ENCODE peak calls at places on chromosome 3, in nine cellular contexts. U, D, B, N, E, T, K, P and S are unnamed samples. For H3K27me3, the result is how much of the 10 kb centered on the place peaks cover.

GRCh38 chr3:169020371-169020770 is 643.1 kb downstream of the MECOM start:
- DNase-seq in K (no peak), B (no peak), P (no peak), U (no peak), T (no peak), E (no peak), D (no peak), N (no peak), S (no peak)

GRCh38 chr3:1103525-1103924 is 10.7 kb downstream of the CNTN6 start:
- DNase-seq in E (no peak), D (no peak), N (no peak), U (no peak), T (no peak), B (no peak), K (no peak), P (no peak), S (no peak)

GRCh38 chr3:12273045-12273695 is 15.7 kb upstream of the PPARG start:
- DNase-seq in E (no peak), D (no peak), T (no peak), K (no peak), P (no peak), B (no peak), U (no peak), N (no peak), S (no peak)

GRCh38 chr3:185150561-185150960 is 2.3 kb downstream of the C3orf70 start:
- DNase-seq in U (no peak), K (no peak), T (no peak), E (no peak), B (no peak), D (no peak), N (no peak), P (no peak), S (no peak)

GRCh38 chr3:69787436-69788168 is 48.3 kb downstream of the MITF start:
- DNase-seq in K (no peak), P (no peak), E (no peak), B (no peak), T (no peak), N (no peak), D (no peak), U (peak), S (no peak)

GRCh38 chr3:73520931-73521461 is 103.7 kb downstream of the PDZRN3 start:
- DNase-seq in E (peak), K (peak), D (no peak), P (no peak), U (peak), T (no peak), B (peak), N (no peak), S (no peak)

GRCh38 chr3:159239054-159239453 is 437.2 kb downstream of the MFSD1 start:
- DNase-seq in B (no peak), N (no peak), P (no peak), D (no peak), T (no peak), K (no peak), U (no peak), E (no peak), S (no peak)

GRCh38 chr3:134419214-134419965 is 45.1 kb upstream of the AMOTL2 start:
- DNase-seq in N (no peak), D (no peak), P (no peak), B (no peak), E (no peak), U (no peak), T (no peak), K (no peak), S (no peak)

GRCh38 chr3:9214599-9214998 is 34.8 kb downstream of the SRGAP3 start:
- DNase-seq in U (peak), B (no peak), N (no peak), T (no peak), P (no peak), E (no peak), K (no peak), D (no peak), S (no peak)

GRCh38 chr3:38124324-38125122 is 12.4 kb downstream of the ACAA1 start:
- DNase-seq in P (no peak), U (no peak), E (no peak), K (no peak), T (no peak), N (no peak), B (no peak), D (no peak), S (no peak)

GRCh38 chr3:100386437-100387064 is 14.3 kb downstream of the TOMM70 start:
- DNase-seq in P (no peak), K (no peak), E (no peak), U (peak), N (no peak), T (no peak), D (no peak), B (no peak), S (peak)

GRCh38 chr3:28328188-28329151 is 20.1 kb upstream of the ZCWPW2 start:
- DNase-seq in P (peak), K (no peak), E (no peak), U (peak), T (no peak), B (no peak), N (no peak), D (no peak), S (peak)

GRCh38 chr3:139107424-139108252 is 62.9 kb upstream of the PRR23C start:
- DNase-seq in N (peak), U (no peak), P (no peak), D (no peak), B (no peak), K (no peak), E (no peak), T (no peak), S (no peak)

GRCh38 chr3:42035816-42036482 is 55.2 kb upstream of the TRAK1 start:
- DNase-seq in N (no peak), B (peak), E (no peak), U (no peak), K (peak), D (no peak), P (no peak), T (no peak), S (no peak)

GRCh38 chr3:48952510-48953118 is 34.0 kb downstream of the ARIH2 start:
- DNase-seq in K (no peak), T (peak), E (no peak), P (no peak), B (peak), N (no peak), U (no peak), D (no peak), S (peak)

GRCh38 chr3:62375655-62376054 is 2.3 kb upstream of the FEZF2 start:
- DNase-seq in P (no peak), D (no peak), U (no peak), N (no peak), T (no peak), E (no peak), K (no peak), B (no peak), S (no peak)
- H3K27me3 ChIP-seq in P (under half), D (under half), U (half or more), N (half or more), T (half or more), E (half or more), K (under half), B (half or more), S (under half)

GRCh38 chr3:46299608-46300460 is 54.1 kb upstream of the CCR2 start:
- DNase-seq in N (no peak), P (no peak), T (no peak), D (no peak), B (no peak), E (no peak), K (no peak), U (no peak), S (no peak)
- H3K27ac ChIP-seq in N (peak), P (no peak), T (peak), D (no peak), B (peak), E (no peak), K (no peak), U (no peak), S (peak)

DNA sequence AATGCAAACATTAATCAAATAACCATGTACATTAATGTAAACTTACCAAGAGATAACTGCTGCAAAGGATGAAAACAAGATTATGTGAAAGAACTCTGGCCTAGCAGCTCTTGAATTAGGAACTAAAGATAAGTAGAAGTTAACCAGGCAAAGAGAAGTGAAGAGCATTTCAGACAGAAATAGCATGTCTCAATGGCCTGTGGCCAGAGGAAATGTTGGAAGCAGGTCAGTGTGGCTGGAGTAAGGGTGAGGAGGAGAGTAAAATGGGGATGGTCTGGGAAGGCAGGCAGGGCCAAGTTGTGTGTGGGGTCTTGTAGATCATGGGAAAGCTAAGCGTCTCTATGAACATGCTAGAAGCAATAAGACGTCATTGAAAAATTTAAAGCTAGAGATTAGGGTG is 192.4 kb downstream of the CADPS start:
- DNase-seq in E (no peak), D (no peak), K (no peak), U (no peak), P (no peak), N (no peak), B (no peak), T (no peak), S (no peak)
- H3K27me3 ChIP-seq in E (under half), D (under half), K (under half), U (under half), P (under half), N (under half), B (under half), T (under half), S (under half)

DNA sequence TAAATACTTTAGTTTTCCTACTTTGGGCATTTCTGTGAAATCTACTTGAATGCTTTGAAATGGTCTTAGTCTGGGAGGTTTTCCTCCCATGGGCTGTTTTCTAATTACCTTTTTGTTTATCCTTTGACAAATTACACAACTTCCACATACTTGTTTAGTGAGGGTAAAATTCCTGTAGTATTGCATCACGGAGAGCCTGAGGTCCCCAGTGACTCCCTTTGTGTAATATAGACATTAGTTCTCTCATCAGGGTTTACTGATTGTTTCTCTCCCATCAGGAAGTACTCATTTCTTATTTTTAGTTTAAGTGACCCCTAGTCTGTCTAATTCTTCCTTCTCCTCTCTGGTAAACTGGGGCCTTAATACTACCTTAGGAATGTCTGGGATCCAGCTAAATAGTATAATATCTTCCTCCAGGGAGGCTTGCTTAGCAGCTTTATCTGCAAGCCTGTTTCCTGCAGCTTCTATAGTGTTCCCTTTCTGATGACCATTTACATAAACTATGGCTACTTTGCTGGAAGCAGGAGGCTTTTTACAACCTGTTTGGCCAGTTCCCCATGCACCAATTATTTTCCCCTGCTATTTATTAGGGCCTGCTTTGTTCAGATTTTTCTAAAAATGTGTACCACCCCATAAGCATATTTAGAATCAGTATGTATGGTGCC is 87.2 kb upstream of the XCR1 start:
- DNase-seq in E (no peak), D (no peak), K (no peak), B (no peak), N (no peak), T (no peak), U (peak), P (no peak), S (no peak)
- H3K27ac ChIP-seq in E (no peak), D (no peak), K (no peak), B (peak), N (peak), T (peak), U (peak), P (no peak), S (no peak)

GRCh38 chr3:66178206-66178605 is 42.6 kb upstream of the SLC25A26 start:
- DNase-seq in P (no peak), D (no peak), N (no peak), T (no peak), E (no peak), B (no peak), U (no peak), K (no peak), S (no peak)
- H3K27me3 ChIP-seq in P (under half), D (under half), N (under half), T (under half), E (under half), B (under half), U (under half), K (under half), S (under half)

DNA sequence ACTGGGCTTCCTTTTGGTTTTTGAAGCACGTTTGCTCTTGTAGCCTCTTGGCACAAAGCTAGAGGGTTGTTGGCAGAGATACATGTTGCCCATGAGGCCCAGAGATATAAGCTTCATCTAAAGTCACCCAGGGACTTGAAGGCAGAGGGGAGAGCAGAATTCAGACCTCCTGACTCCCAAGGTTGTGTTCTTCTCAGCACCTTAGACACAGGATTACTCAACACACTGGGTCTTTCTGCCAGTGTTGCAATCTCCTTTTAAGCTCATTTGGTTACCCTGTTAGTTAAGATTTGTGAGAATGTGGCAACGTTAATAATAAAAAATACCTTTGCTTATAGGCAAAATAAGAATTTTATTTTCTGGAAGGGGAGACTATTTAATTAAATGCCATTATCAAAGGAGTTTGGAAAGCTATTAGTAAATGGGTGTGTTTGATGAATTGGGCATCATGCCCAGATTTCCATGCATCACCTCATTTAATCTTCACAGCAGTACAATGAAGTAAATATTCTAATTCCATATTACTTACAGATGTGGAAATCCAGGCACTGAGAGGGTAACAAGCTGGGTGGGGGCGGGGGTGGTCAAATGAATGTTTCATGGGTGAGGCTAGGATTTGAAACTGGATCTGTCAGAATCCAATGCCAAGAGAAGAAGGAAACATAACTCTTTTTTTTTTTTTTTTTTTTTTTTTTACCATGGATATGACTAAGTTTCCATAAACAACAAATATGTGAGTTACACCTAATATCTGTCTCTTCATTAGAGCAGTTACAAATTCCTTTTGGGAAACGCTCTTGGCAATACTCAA is 183.3 kb downstream of the NR1D2 start:
- DNase-seq in U (peak), B (no peak), N (no peak), T (no peak), K (no peak), P (no peak), E (no peak), D (no peak), S (peak)
- H3K27ac ChIP-seq in U (no peak), B (no peak), N (peak), T (no peak), K (no peak), P (no peak), E (peak), D (no peak), S (no peak)